ENCODE peak calls at places on chromosome X, in seven cellular contexts. One of them, this sample, is unnamed.

GRCh38 chrX:545488-545887 is 85.1 kb upstream of the SHOX start:
- DNase-seq in Daoy: peak
- DNase-seq in MV-4-11: no peak
- DNase-seq in Kasumi-1: no peak
- DNase-seq in CD8-positive, alpha-beta memory T cell: no peak
- DNase-seq in adipocyte: peak
- DNase-seq in stomach: no peak
- DNase-seq in this sample: peak

GRCh38 chrX:148049441-148049840 is 68.3 kb downstream of the FMR1NB start:
- DNase-seq in Kasumi-1: peak
- DNase-seq in MV-4-11: peak
- DNase-seq in stomach: no peak
- DNase-seq in CD8-positive, alpha-beta memory T cell: no peak
- DNase-seq in adipocyte: peak
- DNase-seq in Daoy: peak
- DNase-seq in this sample: peak

GRCh38 chrX:112341598-112341997 is 259.0 kb upstream of the TRPC5 start:
- DNase-seq in CD8-positive, alpha-beta memory T cell: no peak
- DNase-seq in adipocyte: peak
- DNase-seq in MV-4-11: no peak
- DNase-seq in Daoy: no peak
- DNase-seq in stomach: no peak
- DNase-seq in Kasumi-1: no peak
- DNase-seq in this sample: no peak

GRCh38 chrX:136397001-136397400 is 90.7 kb upstream of the BRS3 start:
- DNase-seq in stomach: no peak
- DNase-seq in MV-4-11: no peak
- DNase-seq in CD8-positive, alpha-beta memory T cell: no peak
- DNase-seq in Kasumi-1: no peak
- DNase-seq in Daoy: peak
- DNase-seq in adipocyte: no peak
- DNase-seq in this sample: peak

GRCh38 chrX:77446029-77446585 is 1.1 kb upstream of the FGF16 start:
- DNase-seq in Daoy: no peak
- DNase-seq in MV-4-11: no peak
- DNase-seq in stomach: no peak
- DNase-seq in CD8-positive, alpha-beta memory T cell: no peak
- DNase-seq in Kasumi-1: peak
- DNase-seq in adipocyte: peak
- DNase-seq in this sample: peak

GRCh38 chrX:11287505-11287904 is 5.7 kb upstream of the AMELX start:
- DNase-seq in Daoy: no peak
- DNase-seq in adipocyte: peak
- DNase-seq in Kasumi-1: no peak
- DNase-seq in CD8-positive, alpha-beta memory T cell: no peak
- DNase-seq in MV-4-11: no peak
- DNase-seq in stomach: no peak
- DNase-seq in this sample: no peak

GRCh38 chrX:13427441-13428054 is 107.7 kb upstream of the ATXN3L start:
- DNase-seq in Kasumi-1: no peak
- DNase-seq in Daoy: peak
- DNase-seq in MV-4-11: no peak
- DNase-seq in CD8-positive, alpha-beta memory T cell: no peak
- DNase-seq in stomach: no peak
- DNase-seq in adipocyte: no peak
- DNase-seq in this sample: no peak

GRCh38 chrX:150146271-150146888 is 208.1 kb upstream of the EOLA2 start:
- DNase-seq in Kasumi-1: no peak
- DNase-seq in stomach: no peak
- DNase-seq in adipocyte: no peak
- DNase-seq in CD8-positive, alpha-beta memory T cell: no peak
- DNase-seq in MV-4-11: no peak
- DNase-seq in Daoy: peak
- DNase-seq in this sample: no peak

GRCh38 chrX:119996069-119996468 is 52.5 kb upstream of the NKAP start:
- DNase-seq in adipocyte: no peak
- DNase-seq in CD8-positive, alpha-beta memory T cell: no peak
- DNase-seq in Daoy: no peak
- DNase-seq in Kasumi-1: no peak
- DNase-seq in stomach: no peak
- DNase-seq in MV-4-11: no peak
- DNase-seq in this sample: no peak

GRCh38 chrX:154458116-154458953 is at the start of gene PLXNA3:
- DNase-seq in stomach: peak
- DNase-seq in CD8-positive, alpha-beta memory T cell: peak
- DNase-seq in adipocyte: peak
- DNase-seq in Daoy: peak
- DNase-seq in Kasumi-1: peak
- DNase-seq in MV-4-11: no peak
- DNase-seq in this sample: peak

GRCh38 chrX:140733766-140734342 is 24.3 kb downstream of the LINC00632 start:
- DNase-seq in adipocyte: peak
- DNase-seq in stomach: no peak
- DNase-seq in Kasumi-1: peak
- DNase-seq in Daoy: peak
- DNase-seq in MV-4-11: peak
- DNase-seq in CD8-positive, alpha-beta memory T cell: no peak
- DNase-seq in this sample: peak

GRCh38 chrX:130082244-130083106 is 27.8 kb downstream of the ELF4 start:
- DNase-seq in Kasumi-1: peak
- DNase-seq in stomach: peak
- DNase-seq in CD8-positive, alpha-beta memory T cell: peak
- DNase-seq in Daoy: no peak
- DNase-seq in MV-4-11: peak
- DNase-seq in adipocyte: no peak
- DNase-seq in this sample: peak

GRCh38 chrX:10017866-10018265 is 50.7 kb downstream of the CLDN34 start:
- DNase-seq in MV-4-11: peak
- DNase-seq in Kasumi-1: peak
- DNase-seq in Daoy: peak
- DNase-seq in stomach: no peak
- DNase-seq in adipocyte: peak
- DNase-seq in CD8-positive, alpha-beta memory T cell: no peak
- DNase-seq in this sample: peak

GRCh38 chrX:38634665-38635064 is 73.3 kb downstream of the TSPAN7 start:
- DNase-seq in Daoy: no peak
- DNase-seq in CD8-positive, alpha-beta memory T cell: no peak
- DNase-seq in adipocyte: no peak
- DNase-seq in stomach: no peak
- DNase-seq in Kasumi-1: no peak
- DNase-seq in MV-4-11: no peak
- DNase-seq in this sample: no peak

GRCh38 chrX:39174761-39175417 is 373.6 kb downstream of the MID1IP1 start:
- DNase-seq in stomach: peak
- DNase-seq in CD8-positive, alpha-beta memory T cell: peak
- DNase-seq in Daoy: no peak
- DNase-seq in Kasumi-1: no peak
- DNase-seq in MV-4-11: no peak
- DNase-seq in adipocyte: no peak
- DNase-seq in this sample: peak

GRCh38 chrX:131907488-131908314 is 115.4 kb upstream of the STK26 start:
- DNase-seq in Kasumi-1: no peak
- DNase-seq in MV-4-11: no peak
- DNase-seq in adipocyte: no peak
- DNase-seq in CD8-positive, alpha-beta memory T cell: no peak
- DNase-seq in Daoy: no peak
- DNase-seq in stomach: no peak
- DNase-seq in this sample: no peak

GRCh38 chrX:134244043-134244442 is 7.1 kb downstream of the CCDC160 start:
- DNase-seq in CD8-positive, alpha-beta memory T cell: no peak
- DNase-seq in Kasumi-1: no peak
- DNase-seq in adipocyte: peak
- DNase-seq in Daoy: peak
- DNase-seq in stomach: no peak
- DNase-seq in MV-4-11: no peak
- DNase-seq in this sample: no peak

GRCh38 chrX:46209768-46210167 is 335.5 kb downstream of the ZNF674 start:
- DNase-seq in Kasumi-1: no peak
- DNase-seq in stomach: no peak
- DNase-seq in Daoy: peak
- DNase-seq in adipocyte: no peak
- DNase-seq in CD8-positive, alpha-beta memory T cell: no peak
- DNase-seq in MV-4-11: no peak
- DNase-seq in this sample: no peak

GRCh38 chrX:120761810-120762209 is 113.9 kb downstream of the CT47B1 start:
- DNase-seq in MV-4-11: no peak
- DNase-seq in CD8-positive, alpha-beta memory T cell: no peak
- DNase-seq in adipocyte: peak
- DNase-seq in stomach: no peak
- DNase-seq in Daoy: no peak
- DNase-seq in Kasumi-1: no peak
- DNase-seq in this sample: peak

GRCh38 chrX:108268434-108269080 is 169.7 kb downstream of the COL4A6 start:
- DNase-seq in Daoy: peak
- DNase-seq in stomach: no peak
- DNase-seq in CD8-positive, alpha-beta memory T cell: no peak
- DNase-seq in adipocyte: no peak
- DNase-seq in MV-4-11: no peak
- DNase-seq in Kasumi-1: no peak
- DNase-seq in this sample: peak

GRCh38 chrX:153924149-153924861 is 1.8 kb downstream of the ARHGAP4 start:
- DNase-seq in Kasumi-1: peak
- DNase-seq in CD8-positive, alpha-beta memory T cell: peak
- DNase-seq in stomach: peak
- DNase-seq in Daoy: no peak
- DNase-seq in adipocyte: no peak
- DNase-seq in MV-4-11: peak
- DNase-seq in this sample: peak

GRCh38 chrX:153874366-153875125 is 11.4 kb downstream of the L1CAM start:
- DNase-seq in Kasumi-1: no peak
- DNase-seq in Daoy: no peak
- DNase-seq in CD8-positive, alpha-beta memory T cell: no peak
- DNase-seq in MV-4-11: no peak
- DNase-seq in stomach: no peak
- DNase-seq in adipocyte: no peak
- DNase-seq in this sample: no peak

GRCh38 chrX:110045421-110045820 is 42.5 kb downstream of the TMEM164 start:
- DNase-seq in MV-4-11: no peak
- DNase-seq in CD8-positive, alpha-beta memory T cell: no peak
- DNase-seq in adipocyte: no peak
- DNase-seq in Kasumi-1: no peak
- DNase-seq in Daoy: no peak
- DNase-seq in stomach: no peak
- DNase-seq in this sample: no peak

GRCh38 chrX:139204903-139205667 is 325.5 kb upstream of the F9 start:
- DNase-seq in stomach: peak
- DNase-seq in Daoy: peak
- DNase-seq in CD8-positive, alpha-beta memory T cell: no peak
- DNase-seq in adipocyte: peak
- DNase-seq in Kasumi-1: peak
- DNase-seq in MV-4-11: no peak
- DNase-seq in this sample: no peak

GRCh38 chrX:153970398-153971123 is 1.1 kb downstream of the HCFC1 start:
- DNase-seq in Kasumi-1: peak
- DNase-seq in adipocyte: peak
- DNase-seq in CD8-positive, alpha-beta memory T cell: no peak
- DNase-seq in MV-4-11: peak
- DNase-seq in Daoy: peak
- DNase-seq in stomach: no peak
- DNase-seq in this sample: peak

GRCh38 chrX:9682456-9682855 is 83.2 kb downstream of the GPR143 start:
- DNase-seq in adipocyte: peak
- DNase-seq in MV-4-11: no peak
- DNase-seq in stomach: no peak
- DNase-seq in Daoy: no peak
- DNase-seq in CD8-positive, alpha-beta memory T cell: no peak
- DNase-seq in Kasumi-1: no peak
- DNase-seq in this sample: peak

GRCh38 chrX:115564243-115564642 is 3.3 kb downstream of the PLS3 start:
- DNase-seq in Kasumi-1: no peak
- DNase-seq in stomach: no peak
- DNase-seq in adipocyte: peak
- DNase-seq in Daoy: no peak
- DNase-seq in MV-4-11: no peak
- DNase-seq in CD8-positive, alpha-beta memory T cell: no peak
- DNase-seq in this sample: no peak

GRCh38 chrX:3052864-3053263 is 11.6 kb downstream of the ARSF start:
- DNase-seq in stomach: no peak
- DNase-seq in Daoy: no peak
- DNase-seq in CD8-positive, alpha-beta memory T cell: no peak
- DNase-seq in Kasumi-1: no peak
- DNase-seq in adipocyte: no peak
- DNase-seq in MV-4-11: no peak
- DNase-seq in this sample: no peak

GRCh38 chrX:154526901-154527675 is 11.1 kb upstream of the FAM3A start:
- DNase-seq in Kasumi-1: peak
- DNase-seq in stomach: peak
- DNase-seq in MV-4-11: peak
- DNase-seq in adipocyte: peak
- DNase-seq in CD8-positive, alpha-beta memory T cell: peak
- DNase-seq in Daoy: peak
- DNase-seq in this sample: peak

GRCh38 chrX:103398321-103398937 is 22.1 kb downstream of the BEX3 start:
- DNase-seq in adipocyte: peak
- DNase-seq in CD8-positive, alpha-beta memory T cell: no peak
- DNase-seq in Daoy: peak
- DNase-seq in MV-4-11: peak
- DNase-seq in Kasumi-1: peak
- DNase-seq in stomach: no peak
- DNase-seq in this sample: peak

GRCh38 chrX:7828594-7828993 is 14.4 kb upstream of the VCX start:
- DNase-seq in CD8-positive, alpha-beta memory T cell: no peak
- DNase-seq in MV-4-11: no peak
- DNase-seq in Daoy: no peak
- DNase-seq in Kasumi-1: peak
- DNase-seq in stomach: no peak
- DNase-seq in adipocyte: no peak
- DNase-seq in this sample: no peak

This sample was measured in fibroblast of villous mesenchyme.